ENCODE peak calls at places on chromosome 11, in four cellular contexts. D is HepG2, Q is WTC11, I is GM12878. M is an unnamed sample.
A peak's percentile ranks its signal among the peaks of the same experiment; 100 is the strongest.

GRCh38 chr11:35261197-35261596 is 122.2 kb downstream of the CD44 start:
- DNase-seq in D (no peak), Q (no peak), I (no peak), M (no peak)

GRCh38 chr11:61011950-61012830 is 40.7 kb downstream of the CD6 start:
- DNase-seq in D (no peak), Q (no peak), I (no peak), M (no peak)

GRCh38 chr11:66629356-66629755 is 9.1 kb upstream of the RBM4 start:
- DNase-seq in D (no peak), Q (no peak), I (no peak), M (no peak)

GRCh38 chr11:57776101-57776511 is 14.5 kb downstream of the CTNND1 start:
- DNase-seq in D (no peak), Q (peak; percentile 26), I (no peak), M (no peak)

GRCh38 chr11:36150986-36151385 is 138.2 kb downstream of the COMMD9 start:
- DNase-seq in D (no peak), Q (no peak), I (no peak), M (no peak)

GRCh38 chr11:117875397-117876048 is 935 bp downstream of the FXYD6 start:
- DNase-seq in D (no peak), Q (no peak), I (no peak), M (no peak)

GRCh38 chr11:67562951-67563350 is 20.7 kb upstream of the GSTP1 start:
- DNase-seq in D (no peak), Q (no peak), I (no peak), M (no peak)

GRCh38 chr11:85718991-85719807 is 33.2 kb upstream of the CCDC89 start:
- DNase-seq in D (peak; percentile 3), Q (peak; percentile 35), I (no peak), M (no peak)

GRCh38 chr11:23932485-23932898 is 564.4 kb upstream of the LUZP2 start:
- DNase-seq in D (no peak), Q (no peak), I (no peak), M (no peak)

GRCh38 chr11:291281-292210 is 2.6 kb downstream of the PGGHG start:
- DNase-seq in D (no peak), Q (peak; percentile 45), I (no peak), M (no peak)

GRCh38 chr11:125943661-125944349 is 2.0 kb upstream of the VSIG10L2 start:
- DNase-seq in D (no peak), Q (no peak), I (no peak), M (no peak)
- TF ChIP-seq CBFB in D (no peak), Q (no peak), I (no peak), M (no peak)

GRCh38 chr11:15826826-15827225 is 529.5 kb downstream of the SOX6 start:
- DNase-seq in D (no peak), Q (peak; percentile 93), I (no peak), M (peak; percentile 58)
- TF ChIP-seq CBFB in D (no peak), Q (no peak), I (no peak), M (no peak)

GRCh38 chr11:72294566-72295395 is 50.8 kb upstream of the PHOX2A start:
- DNase-seq in D (no peak), Q (no peak), I (no peak), M (no peak)
- TF ChIP-seq CBFB in D (no peak), Q (no peak), I (no peak), M (no peak)

DNA sequence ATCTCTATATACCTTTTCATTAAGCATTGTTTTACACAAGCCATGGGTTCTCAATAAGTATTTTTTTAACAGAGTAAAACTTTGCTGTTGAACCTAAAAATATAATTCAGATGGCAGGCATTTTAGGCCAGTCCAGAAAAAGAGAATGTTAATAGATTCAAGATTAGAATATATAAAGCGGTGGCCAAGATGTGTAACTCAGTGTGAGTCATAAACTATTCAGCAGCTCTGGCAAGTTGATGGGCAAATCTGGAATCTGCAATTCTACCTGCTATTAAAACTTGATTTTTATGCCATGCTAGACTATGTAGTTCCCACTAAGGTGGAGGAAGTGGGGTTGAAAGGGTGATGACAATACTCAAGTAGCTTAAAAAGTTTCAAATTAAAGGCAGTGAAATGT is 45.4 kb downstream of the CASP12 start:
- DNase-seq in D (no peak), Q (no peak), I (no peak), M (no peak)
- TF ChIP-seq CBFB in D (no peak), Q (no peak), I (no peak), M (no peak)

GRCh38 chr11:121649798-121650197 is 197.0 kb upstream of the SORL1-AS1 start:
- DNase-seq in D (no peak), Q (no peak), I (no peak), M (no peak)
- TF ChIP-seq CBFB in D (no peak), Q (no peak), I (no peak), M (no peak)

GRCh38 chr11:72237112-72237931 is 6.7 kb downstream of the PHOX2A start:
- DNase-seq in D (no peak), Q (no peak), I (no peak), M (no peak)

GRCh38 chr11:72239296-72239848 is 4.6 kb downstream of the PHOX2A start:
- DNase-seq in D (no peak), Q (peak; percentile 62), I (no peak), M (no peak)

GRCh38 chr11:72236774-72237111 is 7.2 kb downstream of the PHOX2A start:
- DNase-seq in D (no peak), Q (no peak), I (no peak), M (no peak)

GRCh38 chr11:72238492-72239295 is 5.3 kb downstream of the PHOX2A start:
- DNase-seq in D (no peak), Q (peak; percentile 34), I (no peak), M (no peak)

GRCh38 chr11:72238040-72238450 is 5.9 kb downstream of the PHOX2A start:
- DNase-seq in D (peak; percentile 47), Q (peak; percentile 94), I (no peak), M (peak; percentile 77)
- TF ChIP-seq CBFB in D (no peak), Q (no peak), I (no peak), M (no peak)

DNA sequence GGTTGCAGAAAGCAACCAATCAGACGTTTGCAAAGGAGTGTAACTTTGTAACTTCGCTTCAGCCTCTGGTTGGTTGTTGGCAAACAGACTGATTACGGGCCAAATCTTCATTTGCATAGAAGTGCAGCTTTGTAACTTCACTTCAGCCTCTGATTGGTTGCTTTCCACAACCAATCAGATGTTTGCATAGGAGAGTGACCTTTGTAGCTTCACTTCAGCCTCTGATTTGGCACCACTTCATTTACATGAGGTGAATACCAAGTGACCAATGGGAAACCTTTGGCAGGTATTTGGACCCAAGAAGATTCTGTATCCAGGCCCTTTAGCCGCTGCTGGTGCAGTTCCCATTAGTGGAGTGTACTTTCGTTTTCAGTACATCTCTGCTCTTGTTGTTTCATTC is 16.0 kb downstream of the USP47 start:
- DNase-seq in D (peak; percentile 9), Q (no peak), I (no peak), M (no peak)
- TF ChIP-seq CBFB in D (no peak), Q (no peak), I (no peak), M (no peak)

DNA sequence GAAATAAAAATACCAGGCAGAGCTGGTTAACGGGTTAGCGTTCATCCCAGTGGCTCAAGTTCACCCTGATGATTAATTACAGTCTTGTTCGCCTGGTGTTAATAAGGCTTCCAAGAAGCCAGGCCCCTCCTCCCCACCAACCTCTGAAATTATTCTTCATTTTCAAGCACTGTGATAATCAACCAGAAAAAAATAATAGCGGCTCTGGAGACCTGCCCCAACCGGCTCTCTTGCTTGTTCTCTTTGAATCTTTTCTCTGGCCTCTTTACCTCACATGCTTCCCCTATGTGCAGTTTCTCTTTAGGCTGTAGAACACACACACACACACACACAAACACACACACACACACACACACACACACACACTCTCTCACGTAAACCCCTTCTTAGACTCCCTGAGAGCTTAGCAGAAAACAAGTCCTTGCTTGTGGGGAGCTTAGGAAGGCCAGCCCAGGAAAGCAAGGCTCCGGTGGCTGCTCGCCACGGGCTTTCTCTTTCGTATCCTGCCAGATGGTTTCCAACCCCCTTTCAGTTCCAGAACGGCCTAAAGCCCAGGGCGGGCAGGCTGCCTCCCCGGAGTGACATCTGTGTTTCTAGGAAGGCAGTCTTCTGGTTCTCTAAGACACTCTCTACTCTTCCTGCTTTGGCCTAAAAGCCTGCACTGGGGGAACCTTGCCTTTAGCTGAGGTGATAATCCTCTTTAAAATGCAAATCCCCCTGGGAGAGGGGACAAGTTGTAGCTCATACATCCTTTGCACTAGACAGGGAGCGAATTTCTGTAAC is 106.4 kb upstream of the SESN3 start:
- DNase-seq in D (no peak), Q (peak; percentile 51), I (peak; percentile 36), M (no peak)
- TF ChIP-seq CBFB in D (no peak), Q (no peak), I (no peak), M (no peak)

DNA sequence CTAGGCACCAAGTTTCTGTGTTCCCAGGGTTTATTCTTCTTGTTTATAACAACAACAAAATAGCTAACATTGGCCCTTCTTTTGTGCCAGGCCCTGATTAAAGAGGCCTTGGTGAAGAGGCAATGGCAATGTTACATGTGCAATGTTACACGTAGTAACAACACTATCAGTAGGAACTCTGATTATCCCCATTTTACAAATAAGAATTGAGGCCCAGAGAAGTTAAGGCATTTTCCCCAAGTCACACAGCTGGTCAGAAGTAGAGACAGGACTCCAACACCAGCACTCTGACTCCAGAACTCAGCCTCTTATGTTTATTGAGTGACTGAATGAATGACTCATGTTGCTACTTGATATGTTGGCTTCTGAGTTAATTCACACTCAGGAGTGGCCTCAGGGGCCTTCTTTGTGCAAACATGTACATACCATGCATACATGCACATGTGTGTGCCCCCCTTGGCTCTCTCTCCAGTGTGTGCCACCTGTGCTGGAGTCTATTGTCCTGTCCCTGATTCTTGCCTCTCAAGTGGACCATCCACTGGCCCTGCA is 98.5 kb downstream of the TP53I11 start:
- DNase-seq in D (no peak), Q (no peak), I (no peak), M (no peak)
- TF ChIP-seq CBFB in D (no peak), Q (no peak), I (no peak), M (no peak)

M was measured in K562.